ENCODE peak calls at places on chromosomes 2 and 18, in six cellular contexts. A is GM06990, E is HFFc6, M is Kasumi-1, Z is mesenchymal stem cell, T is LoVo. L is an unnamed sample.

GRCh38 chr2:98583866-98584618 is 24.3 kb downstream of the COA5 start:
- DNase-seq in A (no peak), E (no peak), M (no peak), Z (no peak), T (no peak), L (no peak)

GRCh38 chr2:26523750-26524149 is 45.8 kb upstream of the OTOF start:
- DNase-seq in A (no peak), E (no peak), M (no peak), Z (no peak), T (no peak), L (no peak)

GRCh38 chr2:129796216-129796615 is 183.2 kb upstream of the RAB6C start:
- DNase-seq in A (no peak), E (no peak), M (no peak), Z (no peak), T (no peak), L (no peak)

GRCh38 chr18:60975419-60975818 is 357.8 kb upstream of the CDH20 start:
- DNase-seq in A (peak; percentile 1), E (no peak), M (no peak), Z (no peak), T (no peak), L (no peak)

GRCh38 chr2:101736233-101736632 is 38.7 kb downstream of the MAP4K4 start:
- DNase-seq in A (no peak), E (no peak), M (no peak), Z (no peak), T (no peak), L (no peak)

GRCh38 chr2:223751012-223751411 is 86.4 kb downstream of the AP1S3 start:
- DNase-seq in A (no peak), E (no peak), M (no peak), Z (no peak), T (no peak), L (no peak)

GRCh38 chr2:88554189-88554588 is 73.1 kb downstream of the EIF2AK3 start:
- DNase-seq in A (no peak), E (no peak), M (no peak), Z (no peak), T (no peak), L (peak; percentile 14)

GRCh38 chr2:27264753-27265535 is 2.1 kb upstream of the SLC30A3 start:
- DNase-seq in A (peak; percentile 68), E (peak; percentile 28), M (peak; percentile 42), Z (peak; percentile 71), T (peak; percentile 30), L (peak; percentile 74)

GRCh38 chr2:217256261-217256660 is 396.4 kb upstream of the TNP1 start:
- DNase-seq in A (no peak), E (no peak), M (no peak), Z (no peak), T (no peak), L (no peak)

GRCh38 chr18:37578886-37579513 is 13.4 kb upstream of the CELF4 start:
- DNase-seq in A (no peak), E (peak; percentile 45), M (peak; percentile 6), Z (peak; percentile 8), T (no peak), L (no peak)

GRCh38 chr2:146385031-146385430 is 1459.8 kb upstream of the ACVR2A start:
- DNase-seq in A (no peak), E (no peak), M (no peak), Z (no peak), T (no peak), L (no peak)

GRCh38 chr2:219253753-219254589 is at the start of gene TUBA4A:
- DNase-seq in A (peak; percentile 91), E (no peak), M (peak; percentile 2), Z (peak; percentile 63), T (peak; percentile 87), L (peak; percentile 81)